ENCODE peak calls at places on chromosomes 13 and 19, in six cellular contexts. One of them, this sample, is unnamed.

GRCh38 chr19:49338691-49339363 is 3.6 kb downstream of the CD37 start:
- DNase-seq in cardiac fibroblast: peak
- DNase-seq in effector memory CD4-positive, alpha-beta T cell: no peak
- DNase-seq in fibroblast of pulmonary artery: peak
- DNase-seq in brain microvascular endothelial cell: peak
- DNase-seq in OCI-LY7: peak
- DNase-seq in this sample: no peak

GRCh38 chr13:32538234-32538620 is 368 bp downstream of the N4BP2L2 start:
- DNase-seq in OCI-LY7: no peak
- DNase-seq in effector memory CD4-positive, alpha-beta T cell: peak
- DNase-seq in cardiac fibroblast: peak
- DNase-seq in brain microvascular endothelial cell: peak
- DNase-seq in fibroblast of pulmonary artery: peak
- DNase-seq in this sample: peak

GRCh38 chr13:37457594-37457993 is 141.0 kb downstream of the POSTN start:
- DNase-seq in OCI-LY7: no peak
- DNase-seq in cardiac fibroblast: peak
- DNase-seq in brain microvascular endothelial cell: no peak
- DNase-seq in fibroblast of pulmonary artery: peak
- DNase-seq in effector memory CD4-positive, alpha-beta T cell: no peak
- DNase-seq in this sample: peak

GRCh38 chr13:21683034-21683733 is 12.3 kb downstream of the FGF9 start:
- DNase-seq in fibroblast of pulmonary artery: no peak
- DNase-seq in effector memory CD4-positive, alpha-beta T cell: no peak
- DNase-seq in OCI-LY7: no peak
- DNase-seq in brain microvascular endothelial cell: peak
- DNase-seq in cardiac fibroblast: peak
- DNase-seq in this sample: peak

GRCh38 chr19:33796164-33797100 is at the start of gene KCTD15:
- DNase-seq in brain microvascular endothelial cell: no peak
- DNase-seq in effector memory CD4-positive, alpha-beta T cell: no peak
- DNase-seq in OCI-LY7: peak
- DNase-seq in fibroblast of pulmonary artery: peak
- DNase-seq in cardiac fibroblast: peak
- DNase-seq in this sample: no peak

GRCh38 chr19:48837586-48838191 is 1.4 kb upstream of the HSD17B14 start:
- DNase-seq in fibroblast of pulmonary artery: no peak
- DNase-seq in brain microvascular endothelial cell: no peak
- DNase-seq in effector memory CD4-positive, alpha-beta T cell: no peak
- DNase-seq in cardiac fibroblast: no peak
- DNase-seq in OCI-LY7: no peak
- DNase-seq in this sample: no peak

GRCh38 chr13:87903568-87903967 is 232.4 kb downstream of the SLITRK5 start:
- DNase-seq in fibroblast of pulmonary artery: no peak
- DNase-seq in cardiac fibroblast: no peak
- DNase-seq in OCI-LY7: no peak
- DNase-seq in brain microvascular endothelial cell: no peak
- DNase-seq in effector memory CD4-positive, alpha-beta T cell: no peak
- DNase-seq in this sample: no peak

GRCh38 chr13:36533806-36534205 is 101.5 kb downstream of the CCNA1 start:
- DNase-seq in OCI-LY7: no peak
- DNase-seq in fibroblast of pulmonary artery: peak
- DNase-seq in effector memory CD4-positive, alpha-beta T cell: no peak
- DNase-seq in cardiac fibroblast: peak
- DNase-seq in brain microvascular endothelial cell: no peak
- DNase-seq in this sample: no peak

GRCh38 chr13:40221460-40222201 is 444.8 kb downstream of the FOXO1 start:
- DNase-seq in OCI-LY7: no peak
- DNase-seq in brain microvascular endothelial cell: peak
- DNase-seq in fibroblast of pulmonary artery: peak
- DNase-seq in cardiac fibroblast: peak
- DNase-seq in effector memory CD4-positive, alpha-beta T cell: peak
- DNase-seq in this sample: peak

GRCh38 chr13:98970293-98970692 is 7.6 kb downstream of the DOCK9 start:
- DNase-seq in cardiac fibroblast: no peak
- DNase-seq in effector memory CD4-positive, alpha-beta T cell: no peak
- DNase-seq in brain microvascular endothelial cell: no peak
- DNase-seq in fibroblast of pulmonary artery: no peak
- DNase-seq in OCI-LY7: no peak
- DNase-seq in this sample: no peak

GRCh38 chr13:49776871-49777270 is 15.6 kb downstream of the KPNA3 start:
- DNase-seq in effector memory CD4-positive, alpha-beta T cell: no peak
- DNase-seq in fibroblast of pulmonary artery: peak
- DNase-seq in brain microvascular endothelial cell: no peak
- DNase-seq in cardiac fibroblast: peak
- DNase-seq in OCI-LY7: no peak
- DNase-seq in this sample: no peak

GRCh38 chr13:23443878-23444277 is 10.4 kb upstream of the SACS start:
- DNase-seq in cardiac fibroblast: no peak
- DNase-seq in effector memory CD4-positive, alpha-beta T cell: no peak
- DNase-seq in OCI-LY7: no peak
- DNase-seq in brain microvascular endothelial cell: no peak
- DNase-seq in fibroblast of pulmonary artery: no peak
- DNase-seq in this sample: no peak

GRCh38 chr13:114049026-114049425 is 75.2 kb upstream of the C13orf46 start:
- DNase-seq in fibroblast of pulmonary artery: no peak
- DNase-seq in OCI-LY7: peak
- DNase-seq in cardiac fibroblast: no peak
- DNase-seq in brain microvascular endothelial cell: no peak
- DNase-seq in effector memory CD4-positive, alpha-beta T cell: no peak
- DNase-seq in this sample: no peak

GRCh38 chr19:46426506-46427162 is 2.1 kb downstream of the PNMA8C start:
- DNase-seq in OCI-LY7: peak
- DNase-seq in brain microvascular endothelial cell: peak
- DNase-seq in effector memory CD4-positive, alpha-beta T cell: no peak
- DNase-seq in fibroblast of pulmonary artery: peak
- DNase-seq in cardiac fibroblast: peak
- DNase-seq in this sample: peak

GRCh38 chr19:46427518-46427917 is 1.2 kb downstream of the PNMA8C start:
- DNase-seq in brain microvascular endothelial cell: no peak
- DNase-seq in fibroblast of pulmonary artery: no peak
- DNase-seq in effector memory CD4-positive, alpha-beta T cell: no peak
- DNase-seq in OCI-LY7: no peak
- DNase-seq in cardiac fibroblast: no peak
- DNase-seq in this sample: no peak

GRCh38 chr19:46429999-46430398 is 1.3 kb upstream of the PNMA8C start:
- DNase-seq in fibroblast of pulmonary artery: no peak
- DNase-seq in OCI-LY7: peak
- DNase-seq in cardiac fibroblast: no peak
- DNase-seq in brain microvascular endothelial cell: no peak
- DNase-seq in effector memory CD4-positive, alpha-beta T cell: no peak
- DNase-seq in this sample: no peak

GRCh38 chr19:46426035-46426505 is 2.7 kb downstream of the PNMA8C start:
- DNase-seq in fibroblast of pulmonary artery: no peak
- DNase-seq in cardiac fibroblast: no peak
- DNase-seq in brain microvascular endothelial cell: no peak
- DNase-seq in effector memory CD4-positive, alpha-beta T cell: no peak
- DNase-seq in OCI-LY7: no peak
- DNase-seq in this sample: peak

DNA sequence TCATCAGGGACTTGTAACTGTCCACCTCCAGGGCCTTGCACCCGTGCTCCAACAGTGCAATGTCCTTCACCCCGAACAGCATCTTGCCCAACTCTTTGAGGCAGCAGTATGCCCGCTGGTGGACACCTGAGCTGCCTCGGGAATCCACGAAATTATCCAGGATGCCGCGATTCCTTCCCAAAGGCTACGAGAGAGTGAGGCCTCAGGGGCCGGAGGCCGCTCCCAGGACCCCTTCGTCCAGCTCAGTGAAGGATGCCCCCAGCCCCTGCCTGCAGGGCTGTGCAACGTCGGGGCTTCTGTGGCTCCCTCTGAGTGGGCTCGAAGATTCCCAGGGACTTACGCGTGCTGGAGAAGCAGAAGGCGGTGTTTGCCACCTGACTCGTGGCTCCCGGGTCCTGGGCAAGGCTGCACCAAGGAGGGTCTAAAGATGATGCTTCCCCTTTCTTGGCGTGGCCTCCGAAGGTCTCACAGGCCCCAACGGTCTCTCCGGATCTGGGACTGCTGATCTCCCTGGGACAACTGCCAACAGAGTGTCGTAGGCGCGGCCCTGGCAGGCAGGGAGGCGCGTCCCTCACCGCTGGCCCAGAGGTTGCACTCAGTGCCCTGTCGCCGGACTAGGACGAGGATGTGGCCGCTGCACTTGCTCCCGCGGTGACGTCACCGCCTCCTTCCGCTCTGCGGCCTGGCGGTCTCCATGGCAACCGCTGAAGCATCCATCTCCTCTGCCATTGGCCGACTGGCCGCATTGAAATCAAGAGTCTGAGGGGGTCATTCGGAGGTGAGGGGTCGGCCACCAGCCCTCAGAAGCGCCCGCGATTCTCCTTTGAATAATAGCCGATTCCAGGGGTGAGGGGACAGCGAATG is at the start of gene PNMA8C:
- DNase-seq in effector memory CD4-positive, alpha-beta T cell: peak
- DNase-seq in fibroblast of pulmonary artery: peak
- DNase-seq in brain microvascular endothelial cell: peak
- DNase-seq in cardiac fibroblast: peak
- DNase-seq in OCI-LY7: peak
- DNase-seq in this sample: peak
- H3K4me3 ChIP-seq in effector memory CD4-positive, alpha-beta T cell: peak
- H3K4me3 ChIP-seq in fibroblast of pulmonary artery: no peak
- H3K4me3 ChIP-seq in brain microvascular endothelial cell: no peak
- H3K4me3 ChIP-seq in cardiac fibroblast: peak
- H3K4me3 ChIP-seq in OCI-LY7: peak
- H3K4me3 ChIP-seq in this sample: no peak

GRCh38 chr19:1944088-1944915 is 3.3 kb downstream of the CSNK1G2 start:
- DNase-seq in fibroblast of pulmonary artery: no peak
- DNase-seq in brain microvascular endothelial cell: no peak
- DNase-seq in cardiac fibroblast: no peak
- DNase-seq in effector memory CD4-positive, alpha-beta T cell: no peak
- DNase-seq in OCI-LY7: no peak
- DNase-seq in this sample: no peak
- H3K4me3 ChIP-seq in fibroblast of pulmonary artery: no peak
- H3K4me3 ChIP-seq in brain microvascular endothelial cell: no peak
- H3K4me3 ChIP-seq in cardiac fibroblast: no peak
- H3K4me3 ChIP-seq in effector memory CD4-positive, alpha-beta T cell: no peak
- H3K4me3 ChIP-seq in OCI-LY7: no peak
- H3K4me3 ChIP-seq in this sample: no peak

GRCh38 chr19:29844891-29845575 is 33.2 kb downstream of the CCNE1 start:
- DNase-seq in OCI-LY7: peak
- DNase-seq in brain microvascular endothelial cell: peak
- DNase-seq in fibroblast of pulmonary artery: peak
- DNase-seq in cardiac fibroblast: peak
- DNase-seq in effector memory CD4-positive, alpha-beta T cell: peak
- DNase-seq in this sample: peak

GRCh38 chr19:29842471-29843179 is 30.8 kb downstream of the CCNE1 start:
- DNase-seq in cardiac fibroblast: no peak
- DNase-seq in fibroblast of pulmonary artery: no peak
- DNase-seq in brain microvascular endothelial cell: no peak
- DNase-seq in effector memory CD4-positive, alpha-beta T cell: no peak
- DNase-seq in OCI-LY7: no peak
- DNase-seq in this sample: no peak

GRCh38 chr19:29841559-29842367 is 30.0 kb downstream of the CCNE1 start:
- DNase-seq in effector memory CD4-positive, alpha-beta T cell: no peak
- DNase-seq in OCI-LY7: peak
- DNase-seq in fibroblast of pulmonary artery: peak
- DNase-seq in brain microvascular endothelial cell: peak
- DNase-seq in cardiac fibroblast: peak
- DNase-seq in this sample: peak

GRCh38 chr19:29841209-29841558 is 29.4 kb downstream of the CCNE1 start:
- DNase-seq in effector memory CD4-positive, alpha-beta T cell: no peak
- DNase-seq in brain microvascular endothelial cell: peak
- DNase-seq in cardiac fibroblast: no peak
- DNase-seq in fibroblast of pulmonary artery: no peak
- DNase-seq in OCI-LY7: no peak
- DNase-seq in this sample: no peak

GRCh38 chr19:29843180-29844051 is 31.6 kb downstream of the CCNE1 start:
- DNase-seq in effector memory CD4-positive, alpha-beta T cell: no peak
- DNase-seq in OCI-LY7: no peak
- DNase-seq in brain microvascular endothelial cell: peak
- DNase-seq in fibroblast of pulmonary artery: peak
- DNase-seq in cardiac fibroblast: no peak
- DNase-seq in this sample: peak
- H3K4me3 ChIP-seq in effector memory CD4-positive, alpha-beta T cell: no peak
- H3K4me3 ChIP-seq in OCI-LY7: no peak
- H3K4me3 ChIP-seq in brain microvascular endothelial cell: peak
- H3K4me3 ChIP-seq in fibroblast of pulmonary artery: peak
- H3K4me3 ChIP-seq in cardiac fibroblast: peak
- H3K4me3 ChIP-seq in this sample: peak

GRCh38 chr19:38213469-38213868 is 10.6 kb downstream of the DPF1 start:
- DNase-seq in effector memory CD4-positive, alpha-beta T cell: no peak
- DNase-seq in OCI-LY7: no peak
- DNase-seq in brain microvascular endothelial cell: no peak
- DNase-seq in fibroblast of pulmonary artery: no peak
- DNase-seq in cardiac fibroblast: no peak
- DNase-seq in this sample: no peak

GRCh38 chr19:38210458-38210987 is 13.5 kb downstream of the DPF1 start:
- DNase-seq in OCI-LY7: no peak
- DNase-seq in effector memory CD4-positive, alpha-beta T cell: no peak
- DNase-seq in cardiac fibroblast: no peak
- DNase-seq in fibroblast of pulmonary artery: no peak
- DNase-seq in brain microvascular endothelial cell: no peak
- DNase-seq in this sample: no peak

GRCh38 chr19:38211206-38211605 is 12.8 kb downstream of the DPF1 start:
- DNase-seq in effector memory CD4-positive, alpha-beta T cell: no peak
- DNase-seq in OCI-LY7: no peak
- DNase-seq in fibroblast of pulmonary artery: no peak
- DNase-seq in brain microvascular endothelial cell: no peak
- DNase-seq in cardiac fibroblast: no peak
- DNase-seq in this sample: no peak

GRCh38 chr19:38209671-38210457 is 14.2 kb downstream of the DPF1 start:
- DNase-seq in cardiac fibroblast: peak
- DNase-seq in fibroblast of pulmonary artery: peak
- DNase-seq in effector memory CD4-positive, alpha-beta T cell: no peak
- DNase-seq in brain microvascular endothelial cell: no peak
- DNase-seq in OCI-LY7: no peak
- DNase-seq in this sample: peak

GRCh38 chr19:38211779-38212178 is 12.2 kb downstream of the DPF1 start:
- DNase-seq in brain microvascular endothelial cell: no peak
- DNase-seq in fibroblast of pulmonary artery: no peak
- DNase-seq in effector memory CD4-positive, alpha-beta T cell: no peak
- DNase-seq in OCI-LY7: no peak
- DNase-seq in cardiac fibroblast: no peak
- DNase-seq in this sample: no peak
- H3K4me3 ChIP-seq in brain microvascular endothelial cell: no peak
- H3K4me3 ChIP-seq in fibroblast of pulmonary artery: no peak
- H3K4me3 ChIP-seq in effector memory CD4-positive, alpha-beta T cell: no peak
- H3K4me3 ChIP-seq in OCI-LY7: no peak
- H3K4me3 ChIP-seq in cardiac fibroblast: no peak
- H3K4me3 ChIP-seq in this sample: no peak

This sample was measured in fibroblast of mammary gland.